ENCODE peak calls at places on chromosome 20, in seven cellular contexts. One of them, this sample, is unnamed.

GRCh38 chr20:2942439-2942838 is 69.2 kb downstream of the PTPRA start:
- DNase-seq in H54: no peak
- DNase-seq in stimulated activated CD4-positive, alpha-beta T cell treated with anti-CD3 and anti-CD28 coated beads, Interleukin-12 subunit alpha, Interleukin-12 subunit beta, amount 100 ng/mL, for 48 hours: no peak
- DNase-seq in GM23248: peak; percentile 47
- DNase-seq in iPS DF 6.9: no peak
- DNase-seq in activated CD8-positive, alpha-beta T cell treated with anti-CD3 and anti-CD28 coated beads, Interleukin-2, amount 10 ng/mL, durations not matched to agents 7 days and 5 days: no peak
- DNase-seq in cardiac fibroblast: peak; percentile 74
- DNase-seq in this sample: no peak

GRCh38 chr20:57650266-57650665 is 30.0 kb upstream of the ZBP1 start:
- DNase-seq in cardiac fibroblast: no peak
- DNase-seq in stimulated activated CD4-positive, alpha-beta T cell treated with anti-CD3 and anti-CD28 coated beads, Interleukin-12 subunit alpha, Interleukin-12 subunit beta, amount 100 ng/mL, for 48 hours: no peak
- DNase-seq in iPS DF 6.9: no peak
- DNase-seq in activated CD8-positive, alpha-beta T cell treated with anti-CD3 and anti-CD28 coated beads, Interleukin-2, amount 10 ng/mL, durations not matched to agents 7 days and 5 days: no peak
- DNase-seq in H54: no peak
- DNase-seq in GM23248: no peak
- DNase-seq in this sample: no peak

GRCh38 chr20:57840066-57840465 is 130.3 kb upstream of the PMEPA1 start:
- DNase-seq in iPS DF 6.9: no peak
- DNase-seq in stimulated activated CD4-positive, alpha-beta T cell treated with anti-CD3 and anti-CD28 coated beads, Interleukin-12 subunit alpha, Interleukin-12 subunit beta, amount 100 ng/mL, for 48 hours: no peak
- DNase-seq in cardiac fibroblast: no peak
- DNase-seq in H54: no peak
- DNase-seq in GM23248: peak; percentile 23
- DNase-seq in activated CD8-positive, alpha-beta T cell treated with anti-CD3 and anti-CD28 coated beads, Interleukin-2, amount 10 ng/mL, durations not matched to agents 7 days and 5 days: no peak
- DNase-seq in this sample: no peak

GRCh38 chr20:59805786-59806577 is 127.5 kb downstream of the SYCP2 start:
- DNase-seq in GM23248: no peak
- DNase-seq in activated CD8-positive, alpha-beta T cell treated with anti-CD3 and anti-CD28 coated beads, Interleukin-2, amount 10 ng/mL, durations not matched to agents 7 days and 5 days: no peak
- DNase-seq in H54: no peak
- DNase-seq in iPS DF 6.9: no peak
- DNase-seq in cardiac fibroblast: no peak
- DNase-seq in stimulated activated CD4-positive, alpha-beta T cell treated with anti-CD3 and anti-CD28 coated beads, Interleukin-12 subunit alpha, Interleukin-12 subunit beta, amount 100 ng/mL, for 48 hours: no peak
- DNase-seq in this sample: no peak

GRCh38 chr20:50278684-50279531 is 88.3 kb downstream of the CEBPB start:
- DNase-seq in stimulated activated CD4-positive, alpha-beta T cell treated with anti-CD3 and anti-CD28 coated beads, Interleukin-12 subunit alpha, Interleukin-12 subunit beta, amount 100 ng/mL, for 48 hours: no peak
- DNase-seq in iPS DF 6.9: no peak
- DNase-seq in GM23248: peak; percentile 48
- DNase-seq in activated CD8-positive, alpha-beta T cell treated with anti-CD3 and anti-CD28 coated beads, Interleukin-2, amount 10 ng/mL, durations not matched to agents 7 days and 5 days: no peak
- DNase-seq in H54: peak; percentile 34
- DNase-seq in cardiac fibroblast: peak; percentile 58
- DNase-seq in this sample: no peak

GRCh38 chr20:32062776-32063170 is 10.7 kb downstream of the HCK start:
- DNase-seq in cardiac fibroblast: no peak
- DNase-seq in GM23248: no peak
- DNase-seq in activated CD8-positive, alpha-beta T cell treated with anti-CD3 and anti-CD28 coated beads, Interleukin-2, amount 10 ng/mL, durations not matched to agents 7 days and 5 days: no peak
- DNase-seq in stimulated activated CD4-positive, alpha-beta T cell treated with anti-CD3 and anti-CD28 coated beads, Interleukin-12 subunit alpha, Interleukin-12 subunit beta, amount 100 ng/mL, for 48 hours: no peak
- DNase-seq in iPS DF 6.9: no peak
- DNase-seq in H54: no peak
- DNase-seq in this sample: no peak

GRCh38 chr20:56166781-56167465 is 81.6 kb upstream of the MC3R start:
- DNase-seq in cardiac fibroblast: no peak
- DNase-seq in activated CD8-positive, alpha-beta T cell treated with anti-CD3 and anti-CD28 coated beads, Interleukin-2, amount 10 ng/mL, durations not matched to agents 7 days and 5 days: no peak
- DNase-seq in stimulated activated CD4-positive, alpha-beta T cell treated with anti-CD3 and anti-CD28 coated beads, Interleukin-12 subunit alpha, Interleukin-12 subunit beta, amount 100 ng/mL, for 48 hours: no peak
- DNase-seq in iPS DF 6.9: no peak
- DNase-seq in H54: no peak
- DNase-seq in GM23248: no peak
- DNase-seq in this sample: no peak

GRCh38 chr20:1331801-1332453 is 3.0 kb upstream of the SDCBP2 start:
- DNase-seq in H54: peak; percentile 60
- DNase-seq in stimulated activated CD4-positive, alpha-beta T cell treated with anti-CD3 and anti-CD28 coated beads, Interleukin-12 subunit alpha, Interleukin-12 subunit beta, amount 100 ng/mL, for 48 hours: no peak
- DNase-seq in activated CD8-positive, alpha-beta T cell treated with anti-CD3 and anti-CD28 coated beads, Interleukin-2, amount 10 ng/mL, durations not matched to agents 7 days and 5 days: no peak
- DNase-seq in GM23248: no peak
- DNase-seq in cardiac fibroblast: no peak
- DNase-seq in iPS DF 6.9: no peak
- DNase-seq in this sample: no peak

GRCh38 chr20:32675223-32675975 is 1.7 kb upstream of the C20orf203 start:
- DNase-seq in cardiac fibroblast: no peak
- DNase-seq in activated CD8-positive, alpha-beta T cell treated with anti-CD3 and anti-CD28 coated beads, Interleukin-2, amount 10 ng/mL, durations not matched to agents 7 days and 5 days: no peak
- DNase-seq in stimulated activated CD4-positive, alpha-beta T cell treated with anti-CD3 and anti-CD28 coated beads, Interleukin-12 subunit alpha, Interleukin-12 subunit beta, amount 100 ng/mL, for 48 hours: no peak
- DNase-seq in iPS DF 6.9: no peak
- DNase-seq in H54: no peak
- DNase-seq in GM23248: no peak
- DNase-seq in this sample: no peak

GRCh38 chr20:39253051-39253682 is 291.0 kb downstream of the DHX35 start:
- DNase-seq in stimulated activated CD4-positive, alpha-beta T cell treated with anti-CD3 and anti-CD28 coated beads, Interleukin-12 subunit alpha, Interleukin-12 subunit beta, amount 100 ng/mL, for 48 hours: no peak
- DNase-seq in iPS DF 6.9: no peak
- DNase-seq in activated CD8-positive, alpha-beta T cell treated with anti-CD3 and anti-CD28 coated beads, Interleukin-2, amount 10 ng/mL, durations not matched to agents 7 days and 5 days: no peak
- DNase-seq in cardiac fibroblast: no peak
- DNase-seq in H54: no peak
- DNase-seq in GM23248: no peak
- DNase-seq in this sample: no peak

GRCh38 chr20:35478804-35479472 is 23.5 kb downstream of the CEP250 start:
- DNase-seq in GM23248: no peak
- DNase-seq in stimulated activated CD4-positive, alpha-beta T cell treated with anti-CD3 and anti-CD28 coated beads, Interleukin-12 subunit alpha, Interleukin-12 subunit beta, amount 100 ng/mL, for 48 hours: no peak
- DNase-seq in iPS DF 6.9: peak; percentile 5
- DNase-seq in activated CD8-positive, alpha-beta T cell treated with anti-CD3 and anti-CD28 coated beads, Interleukin-2, amount 10 ng/mL, durations not matched to agents 7 days and 5 days: peak; percentile 26
- DNase-seq in H54: no peak
- DNase-seq in cardiac fibroblast: peak; percentile 5
- DNase-seq in this sample: no peak

GRCh38 chr20:50133474-50134217 is 19.9 kb downstream of the PEDS1 start:
- DNase-seq in GM23248: no peak
- DNase-seq in stimulated activated CD4-positive, alpha-beta T cell treated with anti-CD3 and anti-CD28 coated beads, Interleukin-12 subunit alpha, Interleukin-12 subunit beta, amount 100 ng/mL, for 48 hours: no peak
- DNase-seq in activated CD8-positive, alpha-beta T cell treated with anti-CD3 and anti-CD28 coated beads, Interleukin-2, amount 10 ng/mL, durations not matched to agents 7 days and 5 days: no peak
- DNase-seq in H54: no peak
- DNase-seq in cardiac fibroblast: no peak
- DNase-seq in iPS DF 6.9: no peak
- DNase-seq in this sample: no peak

GRCh38 chr20:38985603-38986170 is 23.5 kb downstream of the DHX35 start:
- DNase-seq in stimulated activated CD4-positive, alpha-beta T cell treated with anti-CD3 and anti-CD28 coated beads, Interleukin-12 subunit alpha, Interleukin-12 subunit beta, amount 100 ng/mL, for 48 hours: no peak
- DNase-seq in iPS DF 6.9: no peak
- DNase-seq in H54: no peak
- DNase-seq in GM23248: peak; percentile 72
- DNase-seq in cardiac fibroblast: peak; percentile 89
- DNase-seq in activated CD8-positive, alpha-beta T cell treated with anti-CD3 and anti-CD28 coated beads, Interleukin-2, amount 10 ng/mL, durations not matched to agents 7 days and 5 days: no peak
- DNase-seq in this sample: peak; percentile 68

GRCh38 chr20:61436268-61436667 is 184.2 kb downstream of the CDH4 start:
- DNase-seq in cardiac fibroblast: peak; percentile 22
- DNase-seq in GM23248: peak; percentile 83
- DNase-seq in activated CD8-positive, alpha-beta T cell treated with anti-CD3 and anti-CD28 coated beads, Interleukin-2, amount 10 ng/mL, durations not matched to agents 7 days and 5 days: no peak
- DNase-seq in H54: peak; percentile 66
- DNase-seq in iPS DF 6.9: peak; percentile 48
- DNase-seq in stimulated activated CD4-positive, alpha-beta T cell treated with anti-CD3 and anti-CD28 coated beads, Interleukin-12 subunit alpha, Interleukin-12 subunit beta, amount 100 ng/mL, for 48 hours: no peak
- DNase-seq in this sample: no peak

GRCh38 chr20:45153147-45153546 is 21.6 kb upstream of the PI3 start:
- DNase-seq in activated CD8-positive, alpha-beta T cell treated with anti-CD3 and anti-CD28 coated beads, Interleukin-2, amount 10 ng/mL, durations not matched to agents 7 days and 5 days: no peak
- DNase-seq in stimulated activated CD4-positive, alpha-beta T cell treated with anti-CD3 and anti-CD28 coated beads, Interleukin-12 subunit alpha, Interleukin-12 subunit beta, amount 100 ng/mL, for 48 hours: no peak
- DNase-seq in iPS DF 6.9: no peak
- DNase-seq in GM23248: no peak
- DNase-seq in H54: no peak
- DNase-seq in cardiac fibroblast: peak; percentile 16
- DNase-seq in this sample: no peak

GRCh38 chr20:51562027-51562333 is 19.5 kb upstream of the NFATC2 start:
- DNase-seq in H54: no peak
- DNase-seq in stimulated activated CD4-positive, alpha-beta T cell treated with anti-CD3 and anti-CD28 coated beads, Interleukin-12 subunit alpha, Interleukin-12 subunit beta, amount 100 ng/mL, for 48 hours: no peak
- DNase-seq in GM23248: peak; percentile 64
- DNase-seq in activated CD8-positive, alpha-beta T cell treated with anti-CD3 and anti-CD28 coated beads, Interleukin-2, amount 10 ng/mL, durations not matched to agents 7 days and 5 days: no peak
- DNase-seq in cardiac fibroblast: peak; percentile 32
- DNase-seq in iPS DF 6.9: no peak
- DNase-seq in this sample: no peak